ENCODE peak calls at places on chromosomes 3 and 15, in nine cellular contexts. J, W, X, P, S, D, T, G and L are unnamed samples.

GRCh38 chr3:53570086-53570485 is 75.7 kb downstream of the CACNA1D start:
- DNase-seq in T (no peak), G (no peak), S (no peak), W (no peak), X (no peak), J (no peak), D (no peak), P (no peak), L (no peak)

GRCh38 chr3:71066849-71067261 is 516.7 kb downstream of the FOXP1 start:
- DNase-seq in G (no peak), P (peak; percentile 71), T (peak; percentile 64), J (no peak), X (no peak), D (no peak), W (no peak), S (peak; percentile 63), L (no peak)

GRCh38 chr3:105688821-105689220 is 180.0 kb downstream of the CBLB start:
- DNase-seq in G (no peak), X (no peak), J (no peak), P (no peak), D (no peak), W (no peak), S (peak; percentile 30), T (no peak), L (no peak)

GRCh38 chr3:122416966-122417365 is 1.1 kb upstream of the WDR5B start:
- DNase-seq in T (no peak), W (no peak), X (no peak), S (peak; percentile 26), G (no peak), P (peak; percentile 15), D (no peak), J (no peak), L (no peak)

GRCh38 chr15:38217181-38217580 is 35.5 kb upstream of the SPRED1 start:
- DNase-seq in J (no peak), S (peak; percentile 87), T (peak; percentile 73), G (no peak), P (peak; percentile 56), W (peak; percentile 85), D (peak; percentile 54), X (peak; percentile 23), L (no peak)

GRCh38 chr3:122233109-122233952 is 49.9 kb downstream of the CASR start:
- DNase-seq in S (no peak), G (no peak), J (no peak), D (no peak), W (no peak), T (no peak), P (no peak), X (no peak), L (no peak)

GRCh38 chr3:73030073-73030597 is 31.3 kb upstream of the EBLN2 start:
- DNase-seq in X (no peak), D (no peak), J (no peak), W (no peak), P (no peak), G (no peak), S (no peak), T (no peak), L (no peak)

GRCh38 chr3:127749787-127750225 is 72.5 kb downstream of the MGLL start:
- DNase-seq in X (no peak), S (no peak), T (no peak), D (no peak), P (no peak), W (peak; percentile 25), J (no peak), G (no peak), L (no peak)

GRCh38 chr3:43435706-43436105 is 149.4 kb downstream of the SNRK start:
- DNase-seq in G (no peak), W (no peak), S (no peak), X (no peak), J (no peak), D (no peak), P (no peak), T (no peak), L (no peak)

GRCh38 chr3:29705906-29706507 is 425.1 kb downstream of the RBMS3 start:
- DNase-seq in P (no peak), S (no peak), W (no peak), X (no peak), J (no peak), D (no peak), T (no peak), G (no peak), L (no peak)

GRCh38 chr3:111392911-111393351 is 149.1 kb upstream of the CD96 start:
- DNase-seq in P (no peak), W (peak; percentile 76), D (no peak), G (no peak), S (peak; percentile 8), T (peak; percentile 65), J (no peak), X (no peak), L (no peak)

GRCh38 chr3:28349397-28350000 is 875 bp upstream of the AZI2 start:
- DNase-seq in P (peak; percentile 82), T (no peak), J (no peak), S (peak; percentile 26), W (no peak), X (no peak), D (peak; percentile 23), G (no peak), L (no peak)

GRCh38 chr3:194206375-194206774 is 70.4 kb downstream of the HES1 start:
- DNase-seq in W (no peak), P (peak; percentile 51), D (no peak), S (no peak), G (no peak), T (no peak), J (no peak), X (no peak), L (peak; percentile 65)

GRCh38 chr3:127779747-127780146 is 42.6 kb downstream of the MGLL start:
- DNase-seq in W (no peak), D (no peak), S (no peak), J (no peak), T (peak; percentile 66), P (peak; percentile 21), G (no peak), X (no peak), L (no peak)

GRCh38 chr3:33915796-33916589 is 117.6 kb downstream of the PDCD6IP start:
- DNase-seq in X (no peak), P (peak; percentile 52), G (no peak), W (no peak), S (peak; percentile 60), T (peak; percentile 43), J (no peak), D (no peak), L (peak; percentile 54)

GRCh38 chr15:58058729-58059128 is 6.8 kb downstream of the ALDH1A2 start:
- DNase-seq in S (no peak), X (no peak), P (no peak), W (no peak), G (no peak), D (no peak), T (no peak), J (no peak), L (no peak)

GRCh38 chr3:102074951-102075350 is 225.6 kb downstream of the NFKBIZ start:
- DNase-seq in S (no peak), W (no peak), D (no peak), P (no peak), G (no peak), T (no peak), X (peak; percentile 18), J (no peak), L (no peak)

GRCh38 chr15:89003865-89004725 is 84.2 kb upstream of the ABHD2 start:
- DNase-seq in D (no peak), J (no peak), T (no peak), W (no peak), G (no peak), S (peak; percentile 83), X (peak; percentile 27), P (peak; percentile 43), L (peak; percentile 71)

GRCh38 chr15:30991301-30992072 is at the start of gene MTMR10:
- DNase-seq in J (no peak), T (peak; percentile 76), P (peak; percentile 70), G (peak; percentile 16), S (peak; percentile 79), D (peak; percentile 12), X (peak; percentile 32), W (peak; percentile 88), L (peak; percentile 89)

GRCh38 chr15:45714501-45715488 is 80.0 kb downstream of the SQOR start:
- DNase-seq in G (peak; percentile 21), D (no peak), J (peak; percentile 39), P (peak; percentile 67), T (peak; percentile 43), X (peak; percentile 20), S (peak; percentile 91), W (peak; percentile 69), L (peak; percentile 47)

GRCh38 chr3:154316974-154317767 is 7.1 kb downstream of the DHX36 start:
- DNase-seq in S (peak; percentile 20), T (no peak), G (no peak), X (no peak), P (peak; percentile 11), J (no peak), W (no peak), D (no peak), L (no peak)

GRCh38 chr3:6697285-6697684 is 163.6 kb upstream of the GRM7 start:
- DNase-seq in W (no peak), P (no peak), T (no peak), G (no peak), X (no peak), S (no peak), J (no peak), D (no peak), L (no peak)

DNA sequence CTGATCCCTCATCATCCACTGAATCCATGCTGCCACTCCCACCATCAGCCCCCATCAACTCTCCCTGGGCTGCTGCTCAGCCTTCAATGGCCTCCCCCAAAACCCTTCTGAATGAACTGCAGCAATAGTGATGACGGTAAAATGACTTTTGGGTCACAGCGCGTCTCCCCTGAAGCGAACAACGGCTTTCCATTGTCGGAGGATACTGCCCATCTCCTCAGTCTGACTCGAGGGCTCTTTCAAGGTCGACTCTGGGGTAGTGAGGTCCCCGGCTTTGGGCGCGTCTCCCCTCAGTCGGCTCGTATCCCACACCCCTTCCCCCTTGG is 57.2 kb upstream of the ZBTB38 start:
- DNase-seq in J (no peak), W (no peak), X (no peak), G (no peak), S (no peak), P (no peak), D (no peak), T (no peak), L (no peak)
- H3K4me3 ChIP-seq in J (peak overlapping the region; percentile 94), W (peak overlapping the region; percentile 87), X (peak overlapping the region; percentile 90), G (peak overlapping the region; percentile 80), S (peak overlapping the region; percentile 91), P (peak overlapping the region; percentile 90), D (peak overlapping the region; percentile 96), T (peak overlapping the region; percentile 78), L (peak overlapping the region; percentile 40)

GRCh38 chr15:66716668-66717025 is 14.6 kb downstream of the SMAD6 start:
- DNase-seq in X (no peak), J (no peak), S (no peak), D (no peak), G (no peak), W (no peak), P (no peak), T (no peak), L (no peak)
- H3K4me3 ChIP-seq in X (no peak overlapping the region), J (no peak overlapping the region), S (no peak overlapping the region), D (no peak overlapping the region), G (no peak overlapping the region), W (no peak overlapping the region), P (no peak overlapping the region), T (no peak overlapping the region), L (no peak overlapping the region)

GRCh38 chr3:63625161-63625560 is 27.3 kb upstream of the SNTN start:
- DNase-seq in T (peak; percentile 86), D (peak; percentile 84), X (peak; percentile 63), S (peak; percentile 82), G (peak; percentile 84), J (no peak), P (peak; percentile 95), W (no peak), L (no peak)
- H3K4me3 ChIP-seq in T (no peak overlapping the region), D (no peak overlapping the region), X (no peak overlapping the region), S (no peak overlapping the region), G (no peak overlapping the region), J (no peak overlapping the region), P (no peak overlapping the region), W (no peak overlapping the region), L (no peak overlapping the region)

GRCh38 chr15:99485992-99486370 is 79.8 kb upstream of the MEF2A start:
- DNase-seq in X (no peak), G (no peak), S (no peak), W (no peak), D (no peak), T (no peak), P (no peak), J (no peak), L (no peak)
- H3K4me3 ChIP-seq in X (peak overlapping the region; percentile 31), G (peak overlapping the region; percentile 30), S (peak overlapping the region; percentile 53), W (no peak overlapping the region), D (peak overlapping the region; percentile 43), T (no peak overlapping the region), P (no peak overlapping the region), J (peak overlapping the region; percentile 29), L (peak overlapping the region; percentile 38)